ENCODE peak calls at places on chromosome 4, in six cellular contexts. K, T, W, J, H and Y are unnamed samples.
A peak's percentile ranks its signal among the peaks of the same experiment; 100 is the strongest.

GRCh38 chr4:63589796-63590195 is 819.5 kb downstream of the TECRL start:
- DNase-seq in W (no peak), K (no peak), H (no peak), T (no peak), J (no peak), Y (no peak)

GRCh38 chr4:6324999-6325790 is 55.5 kb downstream of the WFS1 start:
- DNase-seq in H (no peak), J (no peak), W (no peak), T (peak; percentile 18), K (peak; percentile 14), Y (no peak)

GRCh38 chr4:22496165-22496813 is 19.6 kb downstream of the ADGRA3 start:
- DNase-seq in W (no peak), T (no peak), J (no peak), H (no peak), K (no peak), Y (no peak)

GRCh38 chr4:119489305-119489704 is 139.3 kb downstream of the PDE5A start:
- DNase-seq in W (no peak), K (no peak), H (no peak), T (no peak), J (no peak), Y (no peak)

GRCh38 chr4:4855293-4856070 is 4.0 kb upstream of the MSX1 start:
- DNase-seq in H (no peak), T (no peak), W (no peak), J (no peak), K (no peak), Y (no peak)

GRCh38 chr4:42347076-42347475 is 50.2 kb upstream of the SHISA3 start:
- DNase-seq in J (no peak), W (no peak), K (no peak), H (no peak), T (no peak), Y (no peak)

GRCh38 chr4:55030606-55031005 is 94.8 kb downstream of the KDR start:
- DNase-seq in J (no peak), H (no peak), W (no peak), T (no peak), K (no peak), Y (no peak)

GRCh38 chr4:7861440-7861881 is 78.2 kb downstream of the AFAP1 start:
- DNase-seq in K (no peak), T (no peak), H (no peak), J (no peak), W (no peak), Y (no peak)

GRCh38 chr4:186669159-186669720 is 54.4 kb downstream of the FAT1 start:
- DNase-seq in T (peak; percentile 54), W (no peak), J (no peak), H (no peak), K (peak; percentile 49), Y (no peak)

GRCh38 chr4:76665139-76665538 is 230.1 kb downstream of the SHROOM3 start:
- DNase-seq in W (no peak), T (no peak), K (no peak), J (no peak), H (no peak), Y (peak; percentile 49)

GRCh38 chr4:75555294-75556164 is at the start of gene ODAPH:
- DNase-seq in T (no peak), J (no peak), H (no peak), K (no peak), W (peak; percentile 60), Y (no peak)

GRCh38 chr4:38163216-38164006 is 203.2 kb downstream of the PTTG2 start:
- DNase-seq in K (no peak), T (no peak), W (no peak), J (peak; percentile 24), H (no peak), Y (no peak)

GRCh38 chr4:124726269-124726668 is 13.7 kb upstream of the ANKRD50 start:
- DNase-seq in J (no peak), W (no peak), K (no peak), H (no peak), T (no peak), Y (no peak)

GRCh38 chr4:163484906-163485305 is 9.6 kb upstream of the TMA16 start:
- DNase-seq in T (peak; percentile 74), J (peak; percentile 67), W (peak; percentile 67), H (peak; percentile 28), K (peak; percentile 62), Y (no peak)

GRCh38 chr4:146763560-146763959 is 124.9 kb downstream of the POU4F2 start:
- DNase-seq in K (no peak), J (no peak), T (no peak), W (no peak), H (no peak), Y (no peak)

GRCh38 chr4:142516686-142517145 is 329.4 kb downstream of the INPP4B start:
- DNase-seq in W (no peak), H (no peak), J (no peak), T (no peak), K (no peak), Y (no peak)

GRCh38 chr4:5435201-5435600 is 273.2 kb downstream of the EVC2 start:
- DNase-seq in J (no peak), T (no peak), K (no peak), W (no peak), H (no peak), Y (no peak)

GRCh38 chr4:88159137-88159725 is 792 bp upstream of the ABCG2 start:
- DNase-seq in T (no peak), W (no peak), H (no peak), K (no peak), J (no peak), Y (no peak)

GRCh38 chr4:19739101-19739651 is 512.5 kb upstream of the SLIT2 start:
- DNase-seq in T (peak; percentile 5), W (no peak), H (no peak), J (no peak), K (no peak), Y (no peak)

GRCh38 chr4:38759077-38759789 is 23.6 kb downstream of the TLR10 start:
- DNase-seq in T (peak; percentile 97), K (peak; percentile 74), J (peak; percentile 82), W (peak; percentile 73), H (peak; percentile 24), Y (peak; percentile 64)

GRCh38 chr4:88900432-88900831 is 156.6 kb downstream of the FAM13A start:
- DNase-seq in T (no peak), W (no peak), J (no peak), K (no peak), H (no peak), Y (no peak)

GRCh38 chr4:105933083-105933482 is 37.8 kb downstream of the NPNT start:
- DNase-seq in K (no peak), W (no peak), H (no peak), J (no peak), T (no peak), Y (no peak)

GRCh38 chr4:118803253-118803652 is 32.7 kb downstream of the SEC24D start:
- DNase-seq in K (no peak), J (no peak), W (no peak), H (no peak), T (no peak), Y (no peak)

GRCh38 chr4:57037982-57038604 is 59.4 kb downstream of the POLR2B start:
- DNase-seq in T (peak; percentile 58), K (peak; percentile 59), W (no peak), H (peak; percentile 11), J (peak; percentile 6), Y (no peak)

GRCh38 chr4:145041378-145041777 is 56.6 kb downstream of the ANAPC10 start:
- DNase-seq in W (no peak), H (no peak), K (peak; percentile 32), T (peak; percentile 67), J (no peak), Y (no peak)

GRCh38 chr4:3304831-3305609 is 12.2 kb downstream of the RGS12 start:
- DNase-seq in J (no peak), T (peak; percentile 44), K (peak; percentile 27), W (no peak), H (no peak), Y (peak; percentile 48)

GRCh38 chr4:79695848-79696247 is 287.8 kb upstream of the GK2 start:
- DNase-seq in K (no peak), T (no peak), H (no peak), J (no peak), W (no peak), Y (no peak)

GRCh38 chr4:99209671-99210070 is 9.4 kb downstream of the ADH6 start:
- DNase-seq in K (no peak), T (no peak), J (no peak), H (no peak), W (no peak), Y (no peak)

GRCh38 chr4:40199999-40200880 is 3.4 kb downstream of the RHOH start:
- DNase-seq in H (peak; percentile 61), J (peak; percentile 88), W (peak; percentile 82), T (peak; percentile 37), K (no peak), Y (no peak)

GRCh38 chr4:76306882-76307669 is 543 bp downstream of the STBD1 start:
- DNase-seq in T (peak; percentile 55), K (peak; percentile 12), J (peak; percentile 31), W (no peak), H (no peak), Y (peak; percentile 80)

GRCh38 chr4:119039779-119040178 is 95.9 kb upstream of the MYOZ2 start:
- DNase-seq in H (no peak), T (no peak), J (no peak), W (no peak), K (no peak), Y (no peak)

GRCh38 chr4:8015512-8015911 is 75.9 kb upstream of the AFAP1 start:
- DNase-seq in K (peak; percentile 14), J (no peak), H (no peak), W (no peak), T (peak; percentile 64), Y (no peak)

GRCh38 chr4:74875451-74875850 is 57.5 kb upstream of the PARM1 start:
- DNase-seq in K (no peak), J (no peak), H (no peak), W (no peak), T (no peak), Y (no peak)

GRCh38 chr4:38082424-38083374 is 122.5 kb downstream of the PTTG2 start:
- DNase-seq in H (no peak), W (no peak), T (peak; percentile 49), J (no peak), K (no peak), Y (no peak)

GRCh38 chr4:86855572-86855971 is 6.4 kb upstream of the SLC10A6 start:
- DNase-seq in H (no peak), W (no peak), T (no peak), K (no peak), J (no peak), Y (no peak)